ENCODE peak calls at places on chromosomes 1 and 21, in eight cellular contexts. U, K, A, E, H, R, L and C are unnamed samples.
A peak's percentile ranks its signal among the peaks of the same experiment; 100 is the strongest.

GRCh38 chr1:234624718-234625117 is 14.7 kb upstream of the IRF2BP2 start:
- DNase-seq in U (no peak), H (no peak), R (no peak), A (no peak), L (no peak), E (no peak), K (no peak), C (no peak)

GRCh38 chr1:178052650-178053461 is 41.0 kb upstream of the RASAL2 start:
- DNase-seq in R (no peak), U (peak; percentile 82), K (peak; percentile 63), H (no peak), A (no peak), E (peak; percentile 33), L (no peak), C (no peak)

GRCh38 chr1:61330571-61330970 is 248.2 kb downstream of the NFIA start:
- DNase-seq in L (no peak), K (no peak), A (no peak), H (no peak), U (no peak), R (no peak), E (no peak), C (no peak)

GRCh38 chr1:248853023-248853422 is 5.9 kb downstream of the ZNF692 start:
- DNase-seq in R (no peak), E (no peak), A (peak; percentile 63), K (no peak), U (no peak), L (no peak), H (no peak), C (no peak)

GRCh38 chr1:109802136-109802900 is 38.6 kb upstream of the EPS8L3 start:
- DNase-seq in R (peak; percentile 82), L (no peak), H (no peak), U (no peak), E (no peak), A (peak; percentile 54), K (peak; percentile 19), C (no peak)

GRCh38 chr1:219659682-219660081 is 46.8 kb upstream of the ZC3H11B start:
- DNase-seq in R (no peak), K (no peak), A (no peak), U (peak; percentile 65), L (no peak), E (no peak), H (no peak), C (no peak)

GRCh38 chr1:23237516-23237915 is 20.2 kb upstream of the HTR1D start:
- DNase-seq in L (no peak), R (no peak), U (no peak), K (no peak), E (no peak), A (no peak), H (no peak), C (no peak)

GRCh38 chr21:42061866-42062542 is 9.1 kb upstream of the UMODL1 start:
- DNase-seq in A (no peak), E (no peak), K (no peak), U (no peak), L (no peak), H (no peak), R (peak; percentile 91), C (no peak)

GRCh38 chr1:203682401-203683383 is 56.1 kb downstream of the ATP2B4 start:
- DNase-seq in U (no peak), R (peak; percentile 88), L (no peak), H (no peak), E (no peak), K (no peak), A (no peak), C (no peak)

GRCh38 chr1:154736840-154737239 is 128.9 kb upstream of the ADAR start:
- DNase-seq in R (no peak), A (no peak), H (no peak), L (no peak), U (no peak), E (no peak), K (no peak), C (no peak)

GRCh38 chr1:147201786-147202185 is 23.4 kb downstream of the FMO5 start:
- DNase-seq in E (no peak), K (no peak), A (no peak), U (no peak), R (no peak), H (no peak), L (no peak), C (no peak)

GRCh38 chr1:106523448-106523847 is 533.0 kb upstream of the PRMT6 start:
- DNase-seq in R (no peak), A (no peak), E (no peak), K (no peak), L (no peak), U (no peak), H (no peak), C (no peak)

GRCh38 chr21:46549650-46550049 is 55.2 kb downstream of the S100B start:
- DNase-seq in U (no peak), A (no peak), E (no peak), L (no peak), R (no peak), H (peak; percentile 41), K (no peak), C (no peak)

GRCh38 chr1:82567308-82567707 is 766.6 kb downstream of the ADGRL2 start:
- DNase-seq in H (no peak), E (no peak), K (no peak), A (no peak), U (no peak), R (no peak), L (no peak), C (no peak)

GRCh38 chr1:28592314-28593071 is 428 bp downstream of the RAB42 start:
- DNase-seq in K (peak; percentile 27), A (no peak), E (peak; percentile 17), U (no peak), H (no peak), R (no peak), L (peak; percentile 56), C (peak; percentile 21)

GRCh38 chr1:22889213-22889827 is 83.3 kb downstream of the LACTBL1 start:
- DNase-seq in K (no peak), A (no peak), U (no peak), H (no peak), E (no peak), R (no peak), L (no peak), C (no peak)

GRCh38 chr1:208029381-208030319 is 118.7 kb upstream of the CD34 start:
- DNase-seq in E (peak; percentile 32), K (peak; percentile 36), U (no peak), H (no peak), L (peak; percentile 77), R (no peak), A (peak; percentile 80), C (no peak)

GRCh38 chr1:15622707-15623373 is 5.6 kb downstream of the DDI2 start:
- DNase-seq in K (no peak), R (no peak), U (no peak), H (no peak), A (no peak), L (no peak), E (no peak), C (no peak)

GRCh38 chr1:113751114-113751513 is 8.2 kb downstream of the PHTF1 start:
- DNase-seq in K (no peak), A (no peak), U (no peak), R (no peak), L (no peak), E (no peak), H (no peak), C (no peak)

GRCh38 chr1:34885405-34886247 is 26.1 kb upstream of the SMIM12 start:
- DNase-seq in A (peak; percentile 52), L (peak; percentile 59), H (no peak), K (peak; percentile 73), E (peak; percentile 55), U (no peak), R (peak; percentile 18), C (peak; percentile 64)

GRCh38 chr1:159746676-159747075 is 32.3 kb upstream of the CRP start:
- DNase-seq in A (no peak), K (no peak), U (no peak), E (no peak), L (no peak), R (no peak), H (no peak), C (no peak)

GRCh38 chr1:47921935-47922415 is 75.2 kb downstream of the TRABD2B start:
- DNase-seq in K (no peak), U (no peak), H (no peak), R (no peak), L (no peak), A (peak; percentile 46), E (no peak), C (no peak)

GRCh38 chr1:47765742-47766485 is 231.3 kb downstream of the TRABD2B start:
- DNase-seq in K (no peak), E (no peak), A (peak; percentile 63), U (no peak), R (no peak), L (no peak), H (no peak), C (no peak)

GRCh38 chr1:89566761-89567174 is 42.1 kb downstream of the LRRC8B start:
- DNase-seq in K (no peak), R (no peak), H (peak; percentile 66), A (no peak), E (peak; percentile 67), L (peak; percentile 65), U (no peak), C (peak; percentile 60)
- H3K4me3 ChIP-seq in K (no peak overlapping the region), R (no peak overlapping the region), H (no peak overlapping the region), A (no peak overlapping the region), E (no peak overlapping the region), L (no peak overlapping the region), U (no peak overlapping the region), C (peak overlapping the region; percentile 19)

GRCh38 chr1:206678490-206678889 is 6.2 kb upstream of the MAPKAPK2 start:
- DNase-seq in K (no peak), L (no peak), R (no peak), H (no peak), A (no peak), U (no peak), E (no peak), C (no peak)
- H3K27ac ChIP-seq in K (no peak overlapping the region), L (no peak overlapping the region), R (no peak overlapping the region), H (no peak overlapping the region), A (no peak overlapping the region), U (no peak overlapping the region), E (no peak overlapping the region), C (no peak overlapping the region)

DNA sequence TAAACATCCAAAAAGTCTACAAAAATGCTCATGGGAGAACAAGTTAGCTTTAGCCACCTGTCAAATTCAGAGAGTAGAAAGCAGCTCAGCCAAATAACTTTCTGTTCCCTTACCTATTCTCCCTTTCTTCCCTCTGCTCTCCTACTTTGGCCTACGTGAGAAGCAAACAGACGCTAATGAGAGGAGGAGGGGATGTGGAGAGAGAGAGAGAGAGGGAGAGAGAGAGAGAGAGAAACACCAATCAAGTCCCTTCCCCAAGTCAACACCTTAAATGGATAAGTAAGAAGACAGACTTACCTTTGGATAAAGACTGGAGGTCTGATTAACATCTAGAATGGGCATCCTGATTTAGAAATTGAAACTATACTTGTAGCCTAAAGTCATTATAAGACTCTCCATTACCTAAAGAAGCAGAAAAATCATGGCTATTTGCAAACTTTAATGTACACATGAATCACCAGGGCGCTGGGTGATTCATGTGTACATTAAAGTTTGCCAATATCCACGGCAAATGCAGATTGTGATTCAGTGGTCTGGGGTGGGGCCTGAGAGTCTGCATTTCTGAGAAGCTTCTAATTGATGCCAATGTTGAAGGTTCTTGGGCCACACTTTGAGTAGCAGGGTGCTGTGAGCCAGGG is 13.1 kb upstream of the DUSP12 start:
- DNase-seq in L (no peak), K (no peak), R (no peak), A (no peak), U (peak; percentile 76), H (no peak), E (no peak), C (no peak)
- H3K4me1 ChIP-seq in L (no peaks in the 10 kb centered on the region), K (no peaks in the 10 kb centered on the region), R (peaks cover 22% of the 10 kb centered on the region), A (no peaks in the 10 kb centered on the region), U (peaks cover 54% of the 10 kb centered on the region), H (no peaks in the 10 kb centered on the region), E (no peaks in the 10 kb centered on the region), C (peaks cover 12% of the 10 kb centered on the region)

GRCh38 chr21:36260030-36260787 is 59.8 kb upstream of the MORC3 start:
- DNase-seq in H (no peak), A (no peak), K (peak; percentile 69), U (peak; percentile 44), L (no peak), E (peak; percentile 34), R (peak; percentile 67), C (no peak)
- H3K4me3 ChIP-seq in H (peak overlapping the region; percentile 36), A (peak overlapping the region; percentile 54), K (peak overlapping the region; percentile 14), U (peak overlapping the region; percentile 46), L (peak overlapping the region; percentile 70), E (peak overlapping the region; percentile 56), R (peak overlapping the region; percentile 30), C (peak overlapping the region; percentile 61)